ENCODE peak calls at places on chromosome 9, in seven cellular contexts. J is Calu3; I is T-cell; K is sciatic nerve; Y is activated CD8-positive, alpha-beta memory T cell treated with anti-CD3 and anti-CD28 coated beads, Interleukin-2, amount 50 U/mL, for 48 hours; X is PC-3; H is HTR-8/SVneo. W is an unnamed sample.

GRCh38 chr9:88777498-88778312 is 213.6 kb upstream of the S1PR3 start:
- DNase-seq in X (peak; percentile 48), I (no peak), K (no peak), H (no peak), Y (no peak), J (no peak), W (peak; percentile 48)

GRCh38 chr9:114525505-114525904 is 20.2 kb upstream of the WHRN start:
- DNase-seq in I (no peak), H (peak; percentile 73), X (peak; percentile 83), Y (no peak), J (no peak), K (no peak), W (peak; percentile 33)

GRCh38 chr9:33535541-33535940 is 11.5 kb downstream of the ANKRD18B start:
- DNase-seq in J (no peak), K (no peak), H (no peak), X (no peak), Y (no peak), I (no peak), W (no peak)

GRCh38 chr9:113409481-113409880 is 994 bp downstream of the POLE3 start:
- DNase-seq in X (no peak), K (no peak), H (no peak), J (no peak), Y (no peak), I (no peak), W (no peak)

GRCh38 chr9:95808001-95808400 is 67.5 kb upstream of the ERCC6L2 start:
- DNase-seq in J (no peak), K (no peak), H (no peak), X (peak; percentile 46), I (no peak), Y (no peak), W (peak; percentile 41)

GRCh38 chr9:37975639-37976038 is 71.7 kb upstream of the SLC25A51 start:
- DNase-seq in Y (no peak), X (no peak), I (no peak), K (no peak), H (no peak), J (no peak), W (no peak)

GRCh38 chr9:6214451-6214850 is 1.2 kb upstream of the IL33 start:
- DNase-seq in K (no peak), H (no peak), I (no peak), Y (no peak), X (peak; percentile 43), J (no peak), W (peak; percentile 26)

GRCh38 chr9:134678206-134678605 is 36.6 kb downstream of the COL5A1 start:
- DNase-seq in K (no peak), J (no peak), Y (no peak), I (no peak), H (no peak), X (no peak), W (no peak)

GRCh38 chr9:121563881-121564460 is 64.3 kb upstream of the GGTA1 start:
- DNase-seq in H (no peak), X (peak; percentile 6), Y (no peak), K (no peak), J (no peak), I (no peak), W (no peak)

GRCh38 chr9:94554439-94555331 is at the start of gene PCAT7:
- DNase-seq in K (no peak), I (no peak), H (peak; percentile 14), Y (peak; percentile 74), X (peak; percentile 87), J (peak; percentile 74), W (no peak)

GRCh38 chr9:98118640-98119601 is at the start of gene TRIM14:
- DNase-seq in I (peak; percentile 49), Y (peak; percentile 84), J (peak; percentile 75), H (peak; percentile 83), K (peak; percentile 72), X (peak; percentile 62), W (peak; percentile 71)

W was measured in NCI-H226.